ENCODE peak calls at places on chromosomes 11 and 22, in seven cellular contexts. One of them, this sample, is unnamed.

GRCh38 chr11:86488553-86488952 is 113.9 kb downstream of the CCDC81 start:
- DNase-seq in H9: no peak
- DNase-seq in trophoblast cell: no peak
- DNase-seq in mesenchymal stem cell: no peak
- DNase-seq in mesendoderm: no peak
- DNase-seq in IMR-90: no peak
- DNase-seq in H1: no peak
- DNase-seq in this sample: no peak

GRCh38 chr11:11034476-11034875 is 176.6 kb upstream of the ZBED5 start:
- DNase-seq in H9: no peak
- DNase-seq in mesenchymal stem cell: no peak
- DNase-seq in IMR-90: no peak
- DNase-seq in trophoblast cell: peak; percentile 89
- DNase-seq in mesendoderm: no peak
- DNase-seq in H1: no peak
- DNase-seq in this sample: no peak

GRCh38 chr22:44172370-44173108 is 8.2 kb upstream of the PARVG start:
- DNase-seq in IMR-90: no peak
- DNase-seq in H1: no peak
- DNase-seq in H9: no peak
- DNase-seq in trophoblast cell: peak; percentile 28
- DNase-seq in mesenchymal stem cell: no peak
- DNase-seq in mesendoderm: no peak
- DNase-seq in this sample: no peak

GRCh38 chr11:39589391-39589790 is 1870.1 kb downstream of the LRRC4C start:
- DNase-seq in IMR-90: no peak
- DNase-seq in H9: no peak
- DNase-seq in mesenchymal stem cell: no peak
- DNase-seq in trophoblast cell: no peak
- DNase-seq in mesendoderm: no peak
- DNase-seq in H1: no peak
- DNase-seq in this sample: no peak

GRCh38 chr22:49768961-49769690 is 58.5 kb downstream of the BRD1 start:
- DNase-seq in mesenchymal stem cell: peak; percentile 23
- DNase-seq in H1: peak; percentile 47
- DNase-seq in IMR-90: peak; percentile 61
- DNase-seq in mesendoderm: no peak
- DNase-seq in H9: no peak
- DNase-seq in trophoblast cell: no peak
- DNase-seq in this sample: no peak

GRCh38 chr22:23403720-23404688 is 176.1 kb downstream of the IGLL1 start:
- DNase-seq in mesenchymal stem cell: peak; percentile 6
- DNase-seq in trophoblast cell: no peak
- DNase-seq in mesendoderm: no peak
- DNase-seq in H9: no peak
- DNase-seq in IMR-90: no peak
- DNase-seq in H1: no peak
- DNase-seq in this sample: no peak

GRCh38 chr22:41656515-41656914 is 32.2 kb downstream of the SNU13 start:
- DNase-seq in mesendoderm: no peak
- DNase-seq in IMR-90: peak; percentile 11
- DNase-seq in trophoblast cell: no peak
- DNase-seq in H1: no peak
- DNase-seq in mesenchymal stem cell: peak; percentile 18
- DNase-seq in H9: no peak
- DNase-seq in this sample: no peak

GRCh38 chr11:15336016-15336415 is 221.3 kb downstream of the INSC start:
- DNase-seq in mesendoderm: peak; percentile 92
- DNase-seq in H9: peak; percentile 48
- DNase-seq in trophoblast cell: no peak
- DNase-seq in IMR-90: no peak
- DNase-seq in mesenchymal stem cell: no peak
- DNase-seq in H1: no peak
- DNase-seq in this sample: no peak

GRCh38 chr11:120441592-120441991 is 70.0 kb upstream of the GRIK4 start:
- DNase-seq in mesenchymal stem cell: no peak
- DNase-seq in trophoblast cell: no peak
- DNase-seq in H1: no peak
- DNase-seq in IMR-90: no peak
- DNase-seq in mesendoderm: no peak
- DNase-seq in H9: no peak
- DNase-seq in this sample: no peak

GRCh38 chr22:20647586-20648305 is 126.2 kb upstream of the SERPIND1 start:
- DNase-seq in H9: peak; percentile 7
- DNase-seq in mesendoderm: no peak
- DNase-seq in IMR-90: no peak
- DNase-seq in trophoblast cell: no peak
- DNase-seq in H1: peak; percentile 14
- DNase-seq in mesenchymal stem cell: no peak
- DNase-seq in this sample: no peak

GRCh38 chr11:100636536-100636935 is 50.6 kb upstream of the ARHGAP42 start:
- DNase-seq in H1: no peak
- DNase-seq in trophoblast cell: no peak
- DNase-seq in mesendoderm: no peak
- DNase-seq in mesenchymal stem cell: no peak
- DNase-seq in H9: no peak
- DNase-seq in IMR-90: no peak
- DNase-seq in this sample: no peak

GRCh38 chr22:46169628-46170027 is 19.3 kb downstream of the PPARA start:
- DNase-seq in mesendoderm: no peak
- DNase-seq in H1: no peak
- DNase-seq in trophoblast cell: no peak
- DNase-seq in mesenchymal stem cell: no peak
- DNase-seq in IMR-90: no peak
- DNase-seq in H9: no peak
- DNase-seq in this sample: no peak

GRCh38 chr22:28111501-28111900 is 192.4 kb upstream of the PITPNB start:
- DNase-seq in mesenchymal stem cell: no peak
- DNase-seq in trophoblast cell: no peak
- DNase-seq in IMR-90: no peak
- DNase-seq in H9: no peak
- DNase-seq in mesendoderm: no peak
- DNase-seq in H1: no peak
- DNase-seq in this sample: no peak

GRCh38 chr22:38097058-38097457 is 13.1 kb upstream of the SLC16A8 start:
- DNase-seq in mesendoderm: no peak
- DNase-seq in H1: no peak
- DNase-seq in trophoblast cell: no peak
- DNase-seq in IMR-90: no peak
- DNase-seq in H9: peak; percentile 62
- DNase-seq in mesenchymal stem cell: no peak
- DNase-seq in this sample: no peak

GRCh38 chr11:72609045-72609444 is 65.2 kb downstream of the PDE2A start:
- DNase-seq in trophoblast cell: no peak
- DNase-seq in H9: no peak
- DNase-seq in IMR-90: peak; percentile 30
- DNase-seq in mesendoderm: peak; percentile 49
- DNase-seq in mesenchymal stem cell: peak; percentile 32
- DNase-seq in H1: no peak
- DNase-seq in this sample: no peak

GRCh38 chr22:40120783-40121182 is 56.9 kb upstream of the TNRC6B start:
- DNase-seq in H1: no peak
- DNase-seq in IMR-90: no peak
- DNase-seq in H9: no peak
- DNase-seq in mesendoderm: no peak
- DNase-seq in trophoblast cell: no peak
- DNase-seq in mesenchymal stem cell: no peak
- DNase-seq in this sample: no peak

GRCh38 chr11:26025680-26026079 is 306.2 kb upstream of the ANO3 start:
- DNase-seq in mesendoderm: no peak
- DNase-seq in IMR-90: peak; percentile 3
- DNase-seq in trophoblast cell: no peak
- DNase-seq in H9: no peak
- DNase-seq in mesenchymal stem cell: no peak
- DNase-seq in H1: no peak
- DNase-seq in this sample: no peak

DNA sequence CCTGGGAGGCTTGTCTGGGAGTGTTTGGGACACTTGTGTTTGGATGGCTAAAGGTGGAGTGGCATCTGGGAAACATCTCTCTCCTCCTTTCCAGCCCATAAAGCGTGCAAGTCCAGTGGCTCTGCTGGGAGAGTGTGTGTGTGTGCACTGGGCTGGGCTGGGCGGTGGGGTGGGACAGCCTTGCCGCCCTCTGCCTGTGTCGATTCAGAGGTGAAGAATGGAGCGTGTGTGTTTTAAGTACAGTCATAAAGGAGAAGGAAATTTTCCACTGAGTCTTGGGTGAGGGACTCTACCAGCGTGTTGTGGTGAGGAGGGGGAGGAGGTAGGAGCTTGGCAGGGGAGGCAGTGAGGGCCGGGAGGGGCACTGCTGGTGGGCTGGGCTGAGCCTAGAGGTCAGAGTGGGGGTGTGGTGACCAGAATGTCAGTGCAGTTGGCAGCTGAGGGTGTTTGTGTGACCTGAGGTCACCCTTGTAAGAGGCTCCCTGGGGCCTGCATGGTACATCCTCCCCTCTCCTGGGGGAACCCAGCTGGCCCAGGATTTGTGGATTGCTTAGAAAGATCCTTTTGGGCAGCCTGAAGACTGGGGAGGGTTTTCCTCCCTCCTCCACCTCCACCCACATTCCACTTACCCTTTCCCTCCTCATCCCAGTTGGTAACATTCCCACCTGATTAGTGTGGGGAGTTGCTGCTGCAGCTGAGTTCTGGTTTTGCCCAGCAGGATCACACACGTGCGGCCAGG is 1.7 kb downstream of the TIMP3 start:
- DNase-seq in mesenchymal stem cell: peak; percentile 69
- DNase-seq in trophoblast cell: no peak
- DNase-seq in H9: no peak
- DNase-seq in IMR-90: peak; percentile 70
- DNase-seq in H1: no peak
- DNase-seq in mesendoderm: peak; percentile 65
- DNase-seq in this sample: no peak
- H3K4ac ChIP-seq in mesenchymal stem cell: no peak overlapping the region
- H3K4ac ChIP-seq in trophoblast cell: peak overlapping the region; percentile 19
- H3K4ac ChIP-seq in H9: no peak overlapping the region
- H3K4ac ChIP-seq in IMR-90: peak overlapping the region; percentile 62
- H3K4ac ChIP-seq in H1: no peak overlapping the region
- H3K4ac ChIP-seq in mesendoderm: no peak overlapping the region
- H3K4ac ChIP-seq in this sample: no peak overlapping the region

GRCh38 chr11:32704261-32704660 is 90.2 kb downstream of the CCDC73 start:
- DNase-seq in mesendoderm: no peak
- DNase-seq in IMR-90: no peak
- DNase-seq in H9: peak; percentile 26
- DNase-seq in mesenchymal stem cell: no peak
- DNase-seq in trophoblast cell: no peak
- DNase-seq in H1: no peak
- DNase-seq in this sample: no peak
- H4K8ac ChIP-seq in mesendoderm: no peak overlapping the region
- H4K8ac ChIP-seq in IMR-90: no peak overlapping the region
- H4K8ac ChIP-seq in H9: no peak overlapping the region
- H4K8ac ChIP-seq in mesenchymal stem cell: peak overlapping the region; percentile 47
- H4K8ac ChIP-seq in trophoblast cell: no peak overlapping the region
- H4K8ac ChIP-seq in H1: peak overlapping the region; percentile 72
- H4K8ac ChIP-seq in this sample: no peak overlapping the region

DNA sequence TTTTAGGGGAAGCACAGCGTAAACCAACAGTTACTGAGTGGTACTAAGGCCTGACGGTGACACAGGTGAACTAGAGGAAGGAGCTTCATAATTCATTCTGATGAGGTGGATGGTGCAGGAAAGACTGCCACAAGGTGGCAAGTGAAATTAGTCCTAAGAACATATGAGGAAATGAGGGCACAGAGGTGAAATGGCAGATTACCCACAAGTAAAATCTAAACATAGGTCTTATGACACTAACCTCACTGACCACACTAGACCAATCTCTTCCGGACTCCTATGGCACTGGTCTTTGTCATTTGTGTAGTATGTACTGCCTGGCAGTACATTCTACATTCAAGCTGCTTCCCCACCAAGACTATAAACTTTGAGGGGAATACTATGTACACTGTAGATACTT is 20.2 kb downstream of the GAB2 start:
- DNase-seq in mesendoderm: no peak
- DNase-seq in trophoblast cell: no peak
- DNase-seq in mesenchymal stem cell: peak; percentile 32
- DNase-seq in H9: no peak
- DNase-seq in H1: no peak
- DNase-seq in IMR-90: no peak
- DNase-seq in this sample: no peak
- H3K4ac ChIP-seq in mesendoderm: no peak overlapping the region
- H3K4ac ChIP-seq in trophoblast cell: peak overlapping the region; percentile 96
- H3K4ac ChIP-seq in mesenchymal stem cell: no peak overlapping the region
- H3K4ac ChIP-seq in H9: no peak overlapping the region
- H3K4ac ChIP-seq in H1: no peak overlapping the region
- H3K4ac ChIP-seq in IMR-90: no peak overlapping the region
- H3K4ac ChIP-seq in this sample: no peak overlapping the region

GRCh38 chr11:123478352-123478986 is 48.4 kb downstream of the GRAMD1B start:
- DNase-seq in mesendoderm: peak; percentile 93
- DNase-seq in trophoblast cell: peak; percentile 25
- DNase-seq in mesenchymal stem cell: peak; percentile 83
- DNase-seq in IMR-90: peak; percentile 85
- DNase-seq in H9: peak; percentile 79
- DNase-seq in H1: no peak
- DNase-seq in this sample: peak; percentile 73

GRCh38 chr11:123477205-123477907 is 47.3 kb downstream of the GRAMD1B start:
- DNase-seq in trophoblast cell: no peak
- DNase-seq in mesenchymal stem cell: no peak
- DNase-seq in H1: no peak
- DNase-seq in mesendoderm: no peak
- DNase-seq in H9: no peak
- DNase-seq in IMR-90: no peak
- DNase-seq in this sample: no peak

GRCh38 chr11:123481647-123482046 is 51.6 kb downstream of the GRAMD1B start:
- DNase-seq in mesenchymal stem cell: no peak
- DNase-seq in H9: no peak
- DNase-seq in IMR-90: no peak
- DNase-seq in H1: no peak
- DNase-seq in mesendoderm: no peak
- DNase-seq in trophoblast cell: no peak
- DNase-seq in this sample: no peak

GRCh38 chr11:123480290-123480815 is 50.3 kb downstream of the GRAMD1B start:
- DNase-seq in mesendoderm: no peak
- DNase-seq in H1: no peak
- DNase-seq in H9: no peak
- DNase-seq in IMR-90: no peak
- DNase-seq in mesenchymal stem cell: no peak
- DNase-seq in trophoblast cell: no peak
- DNase-seq in this sample: no peak

DNA sequence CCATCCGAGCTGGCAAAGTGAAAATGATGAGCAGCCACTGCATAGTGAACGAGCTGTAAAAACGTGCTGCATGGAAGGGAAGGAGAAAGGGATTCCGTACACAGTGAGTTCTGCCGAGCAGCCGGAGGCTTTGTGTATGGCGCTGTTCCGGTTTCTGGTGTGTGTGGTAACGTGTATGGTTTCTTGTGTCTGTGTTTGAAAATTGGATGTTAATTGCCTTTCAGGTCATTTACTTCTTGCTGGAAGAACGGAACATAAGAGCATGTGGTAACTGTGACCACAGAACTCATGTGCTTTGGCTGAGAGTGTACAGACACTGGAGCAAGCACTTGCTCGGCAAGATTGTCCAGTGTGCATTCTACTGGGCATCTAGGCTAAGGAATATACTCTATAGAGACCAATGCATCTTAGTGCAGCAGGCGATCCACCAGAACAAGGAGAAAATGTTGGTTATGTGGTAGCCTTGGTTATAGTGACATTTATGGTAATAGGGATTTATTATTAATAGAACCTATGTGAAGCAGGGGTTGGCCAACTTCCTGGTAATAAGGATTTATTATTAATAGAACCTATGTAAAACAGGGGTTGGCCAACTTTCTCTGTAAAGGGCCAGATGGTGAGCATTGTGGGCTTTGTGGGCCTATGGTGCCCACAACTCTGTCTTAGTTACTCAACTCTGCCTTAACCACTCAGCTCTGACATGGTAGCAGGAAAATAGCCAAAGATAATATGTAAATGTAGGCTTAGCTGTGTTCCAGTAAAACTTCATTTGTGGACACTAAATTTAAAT is 49.2 kb downstream of the GRAMD1B start:
- DNase-seq in H1: no peak
- DNase-seq in mesendoderm: no peak
- DNase-seq in IMR-90: no peak
- DNase-seq in H9: no peak
- DNase-seq in trophoblast cell: no peak
- DNase-seq in mesenchymal stem cell: no peak
- DNase-seq in this sample: no peak
- H4K8ac ChIP-seq in H1: no peak overlapping the region
- H4K8ac ChIP-seq in mesendoderm: no peak overlapping the region
- H4K8ac ChIP-seq in IMR-90: no peak overlapping the region
- H4K8ac ChIP-seq in H9: no peak overlapping the region
- H4K8ac ChIP-seq in trophoblast cell: no peak overlapping the region
- H4K8ac ChIP-seq in mesenchymal stem cell: no peak overlapping the region
- H4K8ac ChIP-seq in this sample: no peak overlapping the region

This sample was measured in neuronal stem cell.